ENCODE peak calls at places on chromosomes 5 and 9, in five cellular contexts. One of them, this sample, is unnamed.
A peak's percentile ranks its signal among the peaks of the same experiment; 100 is the strongest.

GRCh38 chr9:127919253-127919815 is 2.5 kb upstream of the ST6GALNAC4 start:
- DNase-seq in Peyer's patch: peak; percentile 93
- DNase-seq in HCT116: peak; percentile 99
- DNase-seq in A673: no peak
- DNase-seq in MM.1S: no peak
- DNase-seq in this sample: peak; percentile 98

GRCh38 chr9:96139592-96140251 is 162.3 kb downstream of the HSD17B3 start:
- DNase-seq in Peyer's patch: peak; percentile 68
- DNase-seq in HCT116: no peak
- DNase-seq in A673: peak; percentile 61
- DNase-seq in MM.1S: no peak
- DNase-seq in this sample: no peak

GRCh38 chr9:79465171-79465570 is 106.6 kb upstream of the TLE4 start:
- DNase-seq in Peyer's patch: no peak
- DNase-seq in HCT116: no peak
- DNase-seq in A673: no peak
- DNase-seq in MM.1S: no peak
- DNase-seq in this sample: no peak

GRCh38 chr5:136510481-136510880 is 145.1 kb upstream of the TRPC7 start:
- DNase-seq in Peyer's patch: no peak
- DNase-seq in HCT116: no peak
- DNase-seq in A673: no peak
- DNase-seq in MM.1S: no peak
- DNase-seq in this sample: no peak

GRCh38 chr5:169222934-169223594 is 77.9 kb downstream of the SLIT3 start:
- DNase-seq in Peyer's patch: no peak
- DNase-seq in HCT116: no peak
- DNase-seq in A673: no peak
- DNase-seq in MM.1S: no peak
- DNase-seq in this sample: no peak

GRCh38 chr9:1979815-1980367 is 35.3 kb upstream of the SMARCA2 start:
- DNase-seq in Peyer's patch: no peak
- DNase-seq in HCT116: no peak
- DNase-seq in A673: no peak
- DNase-seq in MM.1S: peak; percentile 74
- DNase-seq in this sample: no peak

GRCh38 chr9:22238809-22239684 is 207.6 kb upstream of the DMRTA1 start:
- DNase-seq in Peyer's patch: no peak
- DNase-seq in HCT116: peak; percentile 37
- DNase-seq in A673: no peak
- DNase-seq in MM.1S: peak; percentile 48
- DNase-seq in this sample: no peak

GRCh38 chr9:94922691-94923107 is 196.2 kb downstream of the AOPEP start:
- DNase-seq in Peyer's patch: no peak
- DNase-seq in HCT116: no peak
- DNase-seq in A673: no peak
- DNase-seq in MM.1S: no peak
- DNase-seq in this sample: no peak

GRCh38 chr5:89042746-89043145 is 159.8 kb upstream of the MEF2C start:
- DNase-seq in Peyer's patch: no peak
- DNase-seq in HCT116: no peak
- DNase-seq in A673: no peak
- DNase-seq in MM.1S: no peak
- DNase-seq in this sample: no peak

GRCh38 chr5:76252437-76252836 is 150.6 kb upstream of the IQGAP2 start:
- DNase-seq in Peyer's patch: no peak
- DNase-seq in HCT116: no peak
- DNase-seq in A673: no peak
- DNase-seq in MM.1S: no peak
- DNase-seq in this sample: no peak

GRCh38 chr5:130939059-130939458 is 226.0 kb downstream of the HINT1 start:
- DNase-seq in Peyer's patch: no peak
- DNase-seq in HCT116: no peak
- DNase-seq in A673: no peak
- DNase-seq in MM.1S: no peak
- DNase-seq in this sample: no peak

GRCh38 chr5:180135128-180135955 is 63.8 kb upstream of the RNF130 start:
- DNase-seq in Peyer's patch: peak; percentile 43
- DNase-seq in HCT116: peak; percentile 48
- DNase-seq in A673: peak; percentile 5
- DNase-seq in MM.1S: no peak
- DNase-seq in this sample: peak; percentile 76

GRCh38 chr5:124873189-124873588 is 126.8 kb upstream of the ZNF608 start:
- DNase-seq in Peyer's patch: no peak
- DNase-seq in HCT116: no peak
- DNase-seq in A673: no peak
- DNase-seq in MM.1S: no peak
- DNase-seq in this sample: no peak

GRCh38 chr5:91499943-91500531 is 116.9 kb upstream of the ARRDC3 start:
- DNase-seq in Peyer's patch: no peak
- DNase-seq in HCT116: peak; percentile 42
- DNase-seq in A673: peak; percentile 71
- DNase-seq in MM.1S: peak; percentile 54
- DNase-seq in this sample: no peak

GRCh38 chr9:126169736-126170135 is 156.9 kb upstream of the MVB12B start:
- DNase-seq in Peyer's patch: no peak
- DNase-seq in HCT116: no peak
- DNase-seq in A673: no peak
- DNase-seq in MM.1S: no peak
- DNase-seq in this sample: no peak

GRCh38 chr9:89418882-89419641 is 78.9 kb downstream of the SEMA4D start:
- DNase-seq in Peyer's patch: peak; percentile 91
- DNase-seq in HCT116: no peak
- DNase-seq in A673: no peak
- DNase-seq in MM.1S: peak; percentile 4
- DNase-seq in this sample: no peak

GRCh38 chr9:123982535-123982934 is 29.0 kb upstream of the LHX2 start:
- DNase-seq in Peyer's patch: no peak
- DNase-seq in HCT116: no peak
- DNase-seq in A673: no peak
- DNase-seq in MM.1S: no peak
- DNase-seq in this sample: no peak

GRCh38 chr5:173534664-173535063 is 81.8 kb downstream of the BOD1 start:
- DNase-seq in Peyer's patch: no peak
- DNase-seq in HCT116: no peak
- DNase-seq in A673: no peak
- DNase-seq in MM.1S: no peak
- DNase-seq in this sample: no peak

GRCh38 chr5:172943283-172943841 is 15.9 kb upstream of the RPL26L1 start:
- DNase-seq in Peyer's patch: no peak
- DNase-seq in HCT116: no peak
- DNase-seq in A673: peak; percentile 91
- DNase-seq in MM.1S: no peak
- DNase-seq in this sample: no peak

GRCh38 chr9:128713411-128713780 is 10.5 kb downstream of the ZDHHC12 start:
- DNase-seq in Peyer's patch: no peak
- DNase-seq in HCT116: no peak
- DNase-seq in A673: no peak
- DNase-seq in MM.1S: no peak
- DNase-seq in this sample: peak; percentile 42

GRCh38 chr9:137521405-137521985 is 28.7 kb downstream of the PNPLA7 start:
- DNase-seq in Peyer's patch: no peak
- DNase-seq in HCT116: no peak
- DNase-seq in A673: no peak
- DNase-seq in MM.1S: no peak
- DNase-seq in this sample: no peak

GRCh38 chr5:38885208-38885607 is 39.4 kb downstream of the OSMR start:
- DNase-seq in Peyer's patch: no peak
- DNase-seq in HCT116: no peak
- DNase-seq in A673: no peak
- DNase-seq in MM.1S: no peak
- DNase-seq in this sample: no peak

GRCh38 chr5:32848120-32848519 is 137.0 kb downstream of the NPR3 start:
- DNase-seq in Peyer's patch: no peak
- DNase-seq in HCT116: no peak
- DNase-seq in A673: peak; percentile 25
- DNase-seq in MM.1S: no peak
- DNase-seq in this sample: no peak

GRCh38 chr5:59587489-59588337 is 305.8 kb downstream of the PDE4D start:
- DNase-seq in Peyer's patch: peak; percentile 57
- DNase-seq in HCT116: no peak
- DNase-seq in A673: peak; percentile 60
- DNase-seq in MM.1S: no peak
- DNase-seq in this sample: no peak

GRCh38 chr5:44868541-44868940 is 59.8 kb downstream of the MRPS30 start:
- DNase-seq in Peyer's patch: no peak
- DNase-seq in HCT116: no peak
- DNase-seq in A673: no peak
- DNase-seq in MM.1S: no peak
- DNase-seq in this sample: no peak

GRCh38 chr5:30572279-30572678 is 621.2 kb upstream of the CDH6 start:
- DNase-seq in Peyer's patch: no peak
- DNase-seq in HCT116: no peak
- DNase-seq in A673: no peak
- DNase-seq in MM.1S: no peak
- DNase-seq in this sample: no peak

GRCh38 chr5:66659780-66660179 is 63.6 kb downstream of the MAST4 start:
- DNase-seq in Peyer's patch: no peak
- DNase-seq in HCT116: no peak
- DNase-seq in A673: no peak
- DNase-seq in MM.1S: no peak
- DNase-seq in this sample: no peak

GRCh38 chr5:65198777-65199120 is 283.0 kb downstream of the ADAMTS6 start:
- DNase-seq in Peyer's patch: no peak
- DNase-seq in HCT116: no peak
- DNase-seq in A673: no peak
- DNase-seq in MM.1S: no peak
- DNase-seq in this sample: peak; percentile 63

GRCh38 chr9:7653262-7653661 is 146.3 kb downstream of the DMAC1 start:
- DNase-seq in Peyer's patch: no peak
- DNase-seq in HCT116: no peak
- DNase-seq in A673: no peak
- DNase-seq in MM.1S: no peak
- DNase-seq in this sample: no peak

GRCh38 chr9:86096382-86096781 is 3.0 kb downstream of the GOLM1 start:
- DNase-seq in Peyer's patch: no peak
- DNase-seq in HCT116: no peak
- DNase-seq in A673: no peak
- DNase-seq in MM.1S: peak; percentile 77
- DNase-seq in this sample: no peak

GRCh38 chr9:86097510-86098224 is 1.7 kb downstream of the GOLM1 start:
- DNase-seq in Peyer's patch: no peak
- DNase-seq in HCT116: no peak
- DNase-seq in A673: no peak
- DNase-seq in MM.1S: no peak
- DNase-seq in this sample: no peak

GRCh38 chr9:86098793-86099694 is at the start of gene GOLM1:
- DNase-seq in Peyer's patch: peak; percentile 55
- DNase-seq in HCT116: no peak
- DNase-seq in A673: peak; percentile 77
- DNase-seq in MM.1S: peak; percentile 69
- DNase-seq in this sample: no peak

GRCh38 chr9:86091477-86091876 is 7.9 kb downstream of the GOLM1 start:
- DNase-seq in Peyer's patch: no peak
- DNase-seq in HCT116: no peak
- DNase-seq in A673: no peak
- DNase-seq in MM.1S: no peak
- DNase-seq in this sample: no peak

DNA sequence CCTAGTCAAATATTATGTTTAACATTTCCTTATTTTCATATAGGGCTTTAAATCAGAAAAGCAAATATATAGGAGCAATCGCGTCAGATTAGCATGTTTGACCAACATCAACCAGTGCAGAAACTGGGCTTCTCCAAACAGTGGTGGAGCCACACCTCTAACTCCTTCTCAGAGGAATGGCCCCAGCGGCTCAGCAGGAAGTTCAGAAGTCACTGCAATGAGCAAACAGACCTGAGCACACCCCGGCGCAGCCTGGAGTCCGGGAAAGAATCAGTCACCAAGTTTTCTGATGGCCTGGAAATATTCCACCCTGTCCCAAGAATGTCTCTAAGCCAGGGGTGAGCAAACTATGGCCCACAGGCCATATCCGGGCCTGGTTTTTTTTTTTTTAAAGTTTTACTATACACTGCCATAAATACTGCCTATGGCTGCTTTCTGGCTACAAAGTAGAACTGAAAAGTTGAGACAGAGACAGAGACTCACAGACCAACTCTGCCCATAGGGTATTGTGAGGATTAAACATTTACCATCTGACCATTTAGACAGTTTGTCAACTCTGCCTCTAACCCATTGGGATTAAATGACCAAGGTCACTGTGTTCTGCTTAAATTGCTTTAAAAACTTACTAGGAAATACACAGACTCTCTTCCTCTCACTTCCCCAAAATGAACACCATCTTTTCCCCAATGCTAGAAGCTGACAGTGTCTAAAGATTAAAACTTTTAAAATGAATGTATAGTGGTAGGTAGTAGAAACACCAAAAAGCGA is 5.4 kb downstream of the GOLM1 start:
- DNase-seq in Peyer's patch: peak; percentile 81
- DNase-seq in HCT116: peak; percentile 33
- DNase-seq in A673: no peak
- DNase-seq in MM.1S: no peak
- DNase-seq in this sample: no peak
- H3K27ac ChIP-seq in Peyer's patch: peak overlapping the region; percentile 37
- H3K27ac ChIP-seq in HCT116: peak overlapping the region; percentile 50
- H3K27ac ChIP-seq in A673: no peak overlapping the region
- H3K27ac ChIP-seq in MM.1S: no peak overlapping the region
- H3K27ac ChIP-seq in this sample: no peak overlapping the region

GRCh38 chr9:3431890-3432289 is 93.9 kb downstream of the RFX3 start:
- DNase-seq in Peyer's patch: no peak
- DNase-seq in HCT116: no peak
- DNase-seq in A673: no peak
- DNase-seq in MM.1S: no peak
- DNase-seq in this sample: no peak
- H3K27ac ChIP-seq in Peyer's patch: no peak overlapping the region
- H3K27ac ChIP-seq in HCT116: no peak overlapping the region
- H3K27ac ChIP-seq in A673: no peak overlapping the region
- H3K27ac ChIP-seq in MM.1S: no peak overlapping the region
- H3K27ac ChIP-seq in this sample: no peak overlapping the region

GRCh38 chr5:139390639-139391569 is 1.2 kb upstream of the MZB1 start:
- DNase-seq in Peyer's patch: no peak
- DNase-seq in HCT116: no peak
- DNase-seq in A673: no peak
- DNase-seq in MM.1S: no peak
- DNase-seq in this sample: no peak
- H3K27ac ChIP-seq in Peyer's patch: peak overlapping the region; percentile 67
- H3K27ac ChIP-seq in HCT116: peak overlapping the region; percentile 82
- H3K27ac ChIP-seq in A673: no peak overlapping the region
- H3K27ac ChIP-seq in MM.1S: peak overlapping the region; percentile 98
- H3K27ac ChIP-seq in this sample: peak overlapping the region; percentile 60

GRCh38 chr5:141558150-141558549 is 60.6 kb downstream of the DIAPH1 start:
- DNase-seq in Peyer's patch: no peak
- DNase-seq in HCT116: no peak
- DNase-seq in A673: peak; percentile 18
- DNase-seq in MM.1S: no peak
- DNase-seq in this sample: no peak

GRCh38 chr5:141560141-141560540 is 58.7 kb downstream of the DIAPH1 start:
- DNase-seq in Peyer's patch: no peak
- DNase-seq in HCT116: no peak
- DNase-seq in A673: peak; percentile 48
- DNase-seq in MM.1S: no peak
- DNase-seq in this sample: no peak

GRCh38 chr5:141560725-141561483 is 57.9 kb downstream of the DIAPH1 start:
- DNase-seq in Peyer's patch: peak; percentile 76
- DNase-seq in HCT116: peak; percentile 59
- DNase-seq in A673: peak; percentile 97
- DNase-seq in MM.1S: no peak
- DNase-seq in this sample: peak; percentile 85

GRCh38 chr5:141557681-141558136 is 61.1 kb downstream of the DIAPH1 start:
- DNase-seq in Peyer's patch: peak; percentile 90
- DNase-seq in HCT116: peak; percentile 95
- DNase-seq in A673: peak; percentile 95
- DNase-seq in MM.1S: peak; percentile 61
- DNase-seq in this sample: peak; percentile 95

GRCh38 chr5:141559481-141559880 is 59.3 kb downstream of the DIAPH1 start:
- DNase-seq in Peyer's patch: no peak
- DNase-seq in HCT116: no peak
- DNase-seq in A673: peak; percentile 12
- DNase-seq in MM.1S: no peak
- DNase-seq in this sample: no peak
- H3K27ac ChIP-seq in Peyer's patch: no peak overlapping the region
- H3K27ac ChIP-seq in HCT116: no peak overlapping the region
- H3K27ac ChIP-seq in A673: peak overlapping the region; percentile 98
- H3K27ac ChIP-seq in MM.1S: no peak overlapping the region
- H3K27ac ChIP-seq in this sample: peak overlapping the region; percentile 86

This sample was measured in RWPE2.